ENCODE peak calls at places on chromosome 4, in ten cellular contexts. One of them, this sample, is unnamed.

GRCh38 chr4:115113382-115114106 is at the start of gene NDST4:
- DNase-seq in NCI-H1105: peak; percentile 19
- DNase-seq in endothelial cell: no peak
- DNase-seq in cerebellar nuclear complex: no peak
- DNase-seq in psoas muscle: no peak
- DNase-seq in T1000: no peak
- DNase-seq in activated CD8-positive, alpha-beta memory T cell treated with anti-CD3 and anti-CD28 coated beads, Interleukin-2, amount 50 U/mL, for 48 hours: no peak
- DNase-seq in mucosa of descending colon: no peak
- DNase-seq in activated CD4-positive, alpha-beta T cell treated with anti-CD3 and anti-CD28 coated beads, Interleukin-2, amount 50 U/mL, for 1 hour: no peak
- DNase-seq in anterior cingulate cortex: no peak
- DNase-seq in this sample: no peak

GRCh38 chr4:112516401-112517066 is 554 bp upstream of the NEUROG2 start:
- DNase-seq in cerebellar nuclear complex: no peak
- DNase-seq in psoas muscle: peak; percentile 21
- DNase-seq in mucosa of descending colon: no peak
- DNase-seq in NCI-H1105: peak; percentile 30
- DNase-seq in anterior cingulate cortex: no peak
- DNase-seq in activated CD4-positive, alpha-beta T cell treated with anti-CD3 and anti-CD28 coated beads, Interleukin-2, amount 50 U/mL, for 1 hour: no peak
- DNase-seq in activated CD8-positive, alpha-beta memory T cell treated with anti-CD3 and anti-CD28 coated beads, Interleukin-2, amount 50 U/mL, for 48 hours: no peak
- DNase-seq in T1000: no peak
- DNase-seq in endothelial cell: peak; percentile 43
- DNase-seq in this sample: no peak

GRCh38 chr4:39032218-39033085 is at the start of gene TMEM156:
- DNase-seq in T1000: no peak
- DNase-seq in anterior cingulate cortex: no peak
- DNase-seq in mucosa of descending colon: no peak
- DNase-seq in NCI-H1105: no peak
- DNase-seq in endothelial cell: no peak
- DNase-seq in activated CD4-positive, alpha-beta T cell treated with anti-CD3 and anti-CD28 coated beads, Interleukin-2, amount 50 U/mL, for 1 hour: peak; percentile 5
- DNase-seq in cerebellar nuclear complex: no peak
- DNase-seq in psoas muscle: no peak
- DNase-seq in activated CD8-positive, alpha-beta memory T cell treated with anti-CD3 and anti-CD28 coated beads, Interleukin-2, amount 50 U/mL, for 48 hours: no peak
- DNase-seq in this sample: no peak

GRCh38 chr4:25095756-25096552 is 64.3 kb downstream of the SEPSECS start:
- DNase-seq in activated CD4-positive, alpha-beta T cell treated with anti-CD3 and anti-CD28 coated beads, Interleukin-2, amount 50 U/mL, for 1 hour: no peak
- DNase-seq in activated CD8-positive, alpha-beta memory T cell treated with anti-CD3 and anti-CD28 coated beads, Interleukin-2, amount 50 U/mL, for 48 hours: no peak
- DNase-seq in endothelial cell: no peak
- DNase-seq in psoas muscle: no peak
- DNase-seq in T1000: no peak
- DNase-seq in cerebellar nuclear complex: peak; percentile 8
- DNase-seq in mucosa of descending colon: no peak
- DNase-seq in anterior cingulate cortex: no peak
- DNase-seq in NCI-H1105: no peak
- DNase-seq in this sample: no peak

GRCh38 chr4:79016878-79017277 is 77.6 kb upstream of the PAQR3 start:
- DNase-seq in endothelial cell: no peak
- DNase-seq in anterior cingulate cortex: no peak
- DNase-seq in mucosa of descending colon: no peak
- DNase-seq in cerebellar nuclear complex: no peak
- DNase-seq in activated CD4-positive, alpha-beta T cell treated with anti-CD3 and anti-CD28 coated beads, Interleukin-2, amount 50 U/mL, for 1 hour: no peak
- DNase-seq in NCI-H1105: no peak
- DNase-seq in psoas muscle: no peak
- DNase-seq in activated CD8-positive, alpha-beta memory T cell treated with anti-CD3 and anti-CD28 coated beads, Interleukin-2, amount 50 U/mL, for 48 hours: no peak
- DNase-seq in T1000: no peak
- DNase-seq in this sample: no peak

GRCh38 chr4:153174821-153175567 is 29.2 kb upstream of the TRIM2 start:
- DNase-seq in anterior cingulate cortex: no peak
- DNase-seq in T1000: no peak
- DNase-seq in cerebellar nuclear complex: no peak
- DNase-seq in NCI-H1105: no peak
- DNase-seq in activated CD4-positive, alpha-beta T cell treated with anti-CD3 and anti-CD28 coated beads, Interleukin-2, amount 50 U/mL, for 1 hour: no peak
- DNase-seq in activated CD8-positive, alpha-beta memory T cell treated with anti-CD3 and anti-CD28 coated beads, Interleukin-2, amount 50 U/mL, for 48 hours: no peak
- DNase-seq in psoas muscle: no peak
- DNase-seq in mucosa of descending colon: no peak
- DNase-seq in endothelial cell: no peak
- DNase-seq in this sample: no peak

GRCh38 chr4:24226018-24226417 is 336.2 kb upstream of the PPARGC1A start:
- DNase-seq in mucosa of descending colon: no peak
- DNase-seq in activated CD8-positive, alpha-beta memory T cell treated with anti-CD3 and anti-CD28 coated beads, Interleukin-2, amount 50 U/mL, for 48 hours: no peak
- DNase-seq in cerebellar nuclear complex: no peak
- DNase-seq in psoas muscle: no peak
- DNase-seq in endothelial cell: no peak
- DNase-seq in anterior cingulate cortex: no peak
- DNase-seq in T1000: no peak
- DNase-seq in activated CD4-positive, alpha-beta T cell treated with anti-CD3 and anti-CD28 coated beads, Interleukin-2, amount 50 U/mL, for 1 hour: no peak
- DNase-seq in NCI-H1105: no peak
- DNase-seq in this sample: no peak

GRCh38 chr4:67624939-67625338 is 66.4 kb downstream of the STAP1 start:
- DNase-seq in psoas muscle: no peak
- DNase-seq in endothelial cell: no peak
- DNase-seq in activated CD8-positive, alpha-beta memory T cell treated with anti-CD3 and anti-CD28 coated beads, Interleukin-2, amount 50 U/mL, for 48 hours: no peak
- DNase-seq in NCI-H1105: no peak
- DNase-seq in activated CD4-positive, alpha-beta T cell treated with anti-CD3 and anti-CD28 coated beads, Interleukin-2, amount 50 U/mL, for 1 hour: no peak
- DNase-seq in mucosa of descending colon: no peak
- DNase-seq in T1000: no peak
- DNase-seq in cerebellar nuclear complex: no peak
- DNase-seq in anterior cingulate cortex: no peak
- DNase-seq in this sample: no peak

GRCh38 chr4:86358176-86358701 is 1.6 kb downstream of the MAPK10 start:
- DNase-seq in mucosa of descending colon: no peak
- DNase-seq in T1000: no peak
- DNase-seq in anterior cingulate cortex: no peak
- DNase-seq in psoas muscle: no peak
- DNase-seq in activated CD4-positive, alpha-beta T cell treated with anti-CD3 and anti-CD28 coated beads, Interleukin-2, amount 50 U/mL, for 1 hour: no peak
- DNase-seq in endothelial cell: no peak
- DNase-seq in NCI-H1105: no peak
- DNase-seq in activated CD8-positive, alpha-beta memory T cell treated with anti-CD3 and anti-CD28 coated beads, Interleukin-2, amount 50 U/mL, for 48 hours: no peak
- DNase-seq in cerebellar nuclear complex: no peak
- DNase-seq in this sample: no peak

GRCh38 chr4:80608285-80608980 is 272.9 kb downstream of the CFAP299 start:
- DNase-seq in mucosa of descending colon: no peak
- DNase-seq in activated CD4-positive, alpha-beta T cell treated with anti-CD3 and anti-CD28 coated beads, Interleukin-2, amount 50 U/mL, for 1 hour: no peak
- DNase-seq in activated CD8-positive, alpha-beta memory T cell treated with anti-CD3 and anti-CD28 coated beads, Interleukin-2, amount 50 U/mL, for 48 hours: no peak
- DNase-seq in psoas muscle: no peak
- DNase-seq in T1000: no peak
- DNase-seq in endothelial cell: no peak
- DNase-seq in cerebellar nuclear complex: no peak
- DNase-seq in anterior cingulate cortex: no peak
- DNase-seq in NCI-H1105: no peak
- DNase-seq in this sample: no peak

GRCh38 chr4:74156521-74156920 is 1.4 kb upstream of the MTHFD2L start:
- DNase-seq in anterior cingulate cortex: no peak
- DNase-seq in cerebellar nuclear complex: no peak
- DNase-seq in activated CD8-positive, alpha-beta memory T cell treated with anti-CD3 and anti-CD28 coated beads, Interleukin-2, amount 50 U/mL, for 48 hours: no peak
- DNase-seq in psoas muscle: no peak
- DNase-seq in endothelial cell: no peak
- DNase-seq in T1000: no peak
- DNase-seq in NCI-H1105: no peak
- DNase-seq in mucosa of descending colon: no peak
- DNase-seq in activated CD4-positive, alpha-beta T cell treated with anti-CD3 and anti-CD28 coated beads, Interleukin-2, amount 50 U/mL, for 1 hour: no peak
- DNase-seq in this sample: no peak

GRCh38 chr4:26204911-26205368 is 115.9 kb upstream of the RBPJ start:
- DNase-seq in psoas muscle: peak; percentile 60
- DNase-seq in cerebellar nuclear complex: no peak
- DNase-seq in activated CD8-positive, alpha-beta memory T cell treated with anti-CD3 and anti-CD28 coated beads, Interleukin-2, amount 50 U/mL, for 48 hours: no peak
- DNase-seq in NCI-H1105: peak; percentile 3
- DNase-seq in activated CD4-positive, alpha-beta T cell treated with anti-CD3 and anti-CD28 coated beads, Interleukin-2, amount 50 U/mL, for 1 hour: no peak
- DNase-seq in mucosa of descending colon: no peak
- DNase-seq in endothelial cell: no peak
- DNase-seq in anterior cingulate cortex: no peak
- DNase-seq in T1000: no peak
- DNase-seq in this sample: no peak

GRCh38 chr4:65839288-65839919 is 169.1 kb upstream of the EPHA5 start:
- DNase-seq in endothelial cell: no peak
- DNase-seq in activated CD4-positive, alpha-beta T cell treated with anti-CD3 and anti-CD28 coated beads, Interleukin-2, amount 50 U/mL, for 1 hour: no peak
- DNase-seq in psoas muscle: no peak
- DNase-seq in anterior cingulate cortex: no peak
- DNase-seq in NCI-H1105: no peak
- DNase-seq in T1000: no peak
- DNase-seq in cerebellar nuclear complex: no peak
- DNase-seq in mucosa of descending colon: no peak
- DNase-seq in activated CD8-positive, alpha-beta memory T cell treated with anti-CD3 and anti-CD28 coated beads, Interleukin-2, amount 50 U/mL, for 48 hours: no peak
- DNase-seq in this sample: no peak

GRCh38 chr4:150609131-150609530 is 27.2 kb downstream of the MAB21L2 start:
- DNase-seq in cerebellar nuclear complex: no peak
- DNase-seq in mucosa of descending colon: no peak
- DNase-seq in psoas muscle: no peak
- DNase-seq in anterior cingulate cortex: no peak
- DNase-seq in activated CD8-positive, alpha-beta memory T cell treated with anti-CD3 and anti-CD28 coated beads, Interleukin-2, amount 50 U/mL, for 48 hours: no peak
- DNase-seq in T1000: no peak
- DNase-seq in NCI-H1105: no peak
- DNase-seq in endothelial cell: no peak
- DNase-seq in activated CD4-positive, alpha-beta T cell treated with anti-CD3 and anti-CD28 coated beads, Interleukin-2, amount 50 U/mL, for 1 hour: no peak
- DNase-seq in this sample: no peak

GRCh38 chr4:82947498-82947897 is 47.0 kb downstream of the THAP9 start:
- DNase-seq in cerebellar nuclear complex: no peak
- DNase-seq in mucosa of descending colon: no peak
- DNase-seq in T1000: no peak
- DNase-seq in activated CD4-positive, alpha-beta T cell treated with anti-CD3 and anti-CD28 coated beads, Interleukin-2, amount 50 U/mL, for 1 hour: no peak
- DNase-seq in endothelial cell: no peak
- DNase-seq in NCI-H1105: no peak
- DNase-seq in psoas muscle: no peak
- DNase-seq in anterior cingulate cortex: no peak
- DNase-seq in activated CD8-positive, alpha-beta memory T cell treated with anti-CD3 and anti-CD28 coated beads, Interleukin-2, amount 50 U/mL, for 48 hours: no peak
- DNase-seq in this sample: no peak

GRCh38 chr4:115219315-115219840 is 106.0 kb upstream of the NDST4 start:
- DNase-seq in T1000: no peak
- DNase-seq in mucosa of descending colon: no peak
- DNase-seq in activated CD8-positive, alpha-beta memory T cell treated with anti-CD3 and anti-CD28 coated beads, Interleukin-2, amount 50 U/mL, for 48 hours: no peak
- DNase-seq in NCI-H1105: no peak
- DNase-seq in anterior cingulate cortex: no peak
- DNase-seq in cerebellar nuclear complex: no peak
- DNase-seq in psoas muscle: no peak
- DNase-seq in endothelial cell: no peak
- DNase-seq in activated CD4-positive, alpha-beta T cell treated with anti-CD3 and anti-CD28 coated beads, Interleukin-2, amount 50 U/mL, for 1 hour: no peak
- DNase-seq in this sample: no peak

GRCh38 chr4:175125410-175126068 is 207.4 kb downstream of the ADAM29 start:
- DNase-seq in endothelial cell: no peak
- DNase-seq in mucosa of descending colon: no peak
- DNase-seq in psoas muscle: no peak
- DNase-seq in anterior cingulate cortex: no peak
- DNase-seq in T1000: no peak
- DNase-seq in NCI-H1105: no peak
- DNase-seq in activated CD8-positive, alpha-beta memory T cell treated with anti-CD3 and anti-CD28 coated beads, Interleukin-2, amount 50 U/mL, for 48 hours: no peak
- DNase-seq in cerebellar nuclear complex: no peak
- DNase-seq in activated CD4-positive, alpha-beta T cell treated with anti-CD3 and anti-CD28 coated beads, Interleukin-2, amount 50 U/mL, for 1 hour: no peak
- DNase-seq in this sample: no peak

GRCh38 chr4:38667005-38667771 is 3.2 kb downstream of the KLF3 start:
- DNase-seq in activated CD8-positive, alpha-beta memory T cell treated with anti-CD3 and anti-CD28 coated beads, Interleukin-2, amount 50 U/mL, for 48 hours: no peak
- DNase-seq in endothelial cell: peak; percentile 67
- DNase-seq in anterior cingulate cortex: no peak
- DNase-seq in cerebellar nuclear complex: no peak
- DNase-seq in T1000: peak; percentile 83
- DNase-seq in mucosa of descending colon: peak; percentile 77
- DNase-seq in psoas muscle: peak; percentile 59
- DNase-seq in NCI-H1105: peak; percentile 57
- DNase-seq in activated CD4-positive, alpha-beta T cell treated with anti-CD3 and anti-CD28 coated beads, Interleukin-2, amount 50 U/mL, for 1 hour: peak; percentile 62
- DNase-seq in this sample: no peak

This sample was measured in DMS79.